ENCODE peak calls at places on chromosomes 2 and 18, in six cellular contexts. A is fibroblast of lung; T is central memory CD4-positive, alpha-beta T cell; W is AG08396; O is NCI-H1105 treated with DMSO at 0.1 percent for 48 hours; F is WERI-Rb-1. Z is an unnamed sample.

GRCh38 chr2:230824406-230824978 is 40.2 kb upstream of the ITM2C start:
- DNase-seq in O (peak; percentile 77), T (peak; percentile 65), F (peak; percentile 62), W (peak; percentile 80), A (peak; percentile 87), Z (peak; percentile 73)

GRCh38 chr2:105187531-105187930 is 54.0 kb upstream of the GPR45 start:
- DNase-seq in A (no peak), F (no peak), O (no peak), T (no peak), W (no peak), Z (peak; percentile 4)

GRCh38 chr2:130728549-130729310 is at the start of gene GPR148:
- DNase-seq in O (peak; percentile 92), F (peak; percentile 50), T (peak; percentile 12), W (no peak), A (no peak), Z (no peak)

GRCh38 chr2:230650585-230651137 is 62.0 kb upstream of the CAB39 start:
- DNase-seq in A (no peak), W (no peak), F (no peak), T (no peak), O (no peak), Z (no peak)

GRCh38 chr2:14257801-14258507 is 374.6 kb upstream of the LRATD1 start:
- DNase-seq in A (no peak), F (no peak), T (no peak), W (no peak), O (no peak), Z (peak; percentile 65)

GRCh38 chr2:237910576-237911362 is 51.3 kb downstream of the RAMP1 start:
- DNase-seq in O (no peak), F (no peak), A (no peak), W (no peak), T (no peak), Z (no peak)

GRCh38 chr2:25314514-25315315 is 27.0 kb downstream of the DNMT3A start:
- DNase-seq in A (peak; percentile 56), W (no peak), T (peak; percentile 60), O (peak; percentile 28), F (peak; percentile 81), Z (no peak)

GRCh38 chr2:156955701-156956100 is 301.8 kb upstream of the GALNT5 start:
- DNase-seq in W (no peak), F (no peak), T (no peak), O (no peak), A (no peak), Z (no peak)

GRCh38 chr2:28357948-28358667 is 34.5 kb upstream of the FOSL2 start:
- DNase-seq in F (peak; percentile 78), T (no peak), O (no peak), W (no peak), A (no peak), Z (no peak)

GRCh38 chr18:79796016-79796415 is 1.7 kb upstream of the KCNG2 start:
- DNase-seq in O (no peak), A (no peak), F (no peak), W (no peak), T (no peak), Z (no peak)

GRCh38 chr2:3585239-3586109 is 9.4 kb upstream of the COLEC11 start:
- DNase-seq in F (no peak), A (peak; percentile 98), O (no peak), T (no peak), W (peak; percentile 90), Z (peak; percentile 91)

Z was measured in HCEC 1CT.